ENCODE peak calls at places on chromosomes 3 and 15, in five cellular contexts. C is H9, I is IMR-90, U is neuronal stem cell, H is mesenchymal stem cell. W is an unnamed sample.

GRCh38 chr3:5733995-5734394 is 546.5 kb downstream of the EDEM1 start:
- DNase-seq in C (no peak), I (no peak), U (no peak), H (no peak), W (no peak)

GRCh38 chr15:28903555-28903954 is 17.8 kb downstream of the APBA2 start:
- DNase-seq in C (no peak), I (no peak), U (no peak), H (no peak), W (no peak)

GRCh38 chr15:68586274-68586961 is 7.6 kb downstream of the CORO2B start:
- DNase-seq in C (no peak), I (peak; percentile 93), U (no peak), H (peak; percentile 79), W (peak; percentile 73)

GRCh38 chr15:66065325-66065724 is 188.2 kb downstream of the MEGF11 start:
- DNase-seq in C (no peak), I (no peak), U (no peak), H (no peak), W (no peak)

GRCh38 chr3:25587094-25587493 is 77.6 kb downstream of the TOP2B start:
- DNase-seq in C (no peak), I (no peak), U (no peak), H (peak; percentile 65), W (no peak)

GRCh38 chr3:160956785-160957184 is 148.4 kb downstream of the B3GALNT1 start:
- DNase-seq in C (no peak), I (peak; percentile 7), U (no peak), H (peak; percentile 31), W (peak; percentile 22)

GRCh38 chr3:89851974-89852621 is 744.7 kb downstream of the EPHA3 start:
- DNase-seq in C (peak; percentile 84), I (peak; percentile 14), U (peak; percentile 67), H (peak; percentile 60), W (peak; percentile 90)

GRCh38 chr3:127419140-127419539 is 131.3 kb upstream of the PRR20G start:
- DNase-seq in C (no peak), I (no peak), U (no peak), H (no peak), W (peak; percentile 42)

GRCh38 chr3:194099215-194099614 is 36.7 kb upstream of the HES1 start:
- DNase-seq in C (no peak), I (no peak), U (no peak), H (no peak), W (no peak)

GRCh38 chr15:98599911-98600685 is 48.2 kb upstream of the IGF1R start:
- DNase-seq in C (no peak), I (peak; percentile 71), U (no peak), H (peak; percentile 58), W (peak; percentile 47)

GRCh38 chr3:171456765-171457164 is 3.4 kb downstream of the TNIK start:
- DNase-seq in C (no peak), I (no peak), U (no peak), H (no peak), W (no peak)

GRCh38 chr3:171453175-171453868 is 6.9 kb downstream of the TNIK start:
- DNase-seq in C (peak; percentile 72), I (no peak), U (peak; percentile 61), H (no peak), W (peak; percentile 79)

GRCh38 chr3:171455603-171456550 is 4.3 kb downstream of the TNIK start:
- DNase-seq in C (no peak), I (no peak), U (no peak), H (no peak), W (no peak)

GRCh38 chr3:171454026-171454425 is 6.2 kb downstream of the TNIK start:
- DNase-seq in C (no peak), I (no peak), U (no peak), H (no peak), W (no peak)

GRCh38 chr3:171451915-171452707 is 8.1 kb downstream of the TNIK start:
- DNase-seq in C (no peak), I (no peak), U (no peak), H (no peak), W (no peak)
- H3K23ac ChIP-seq in C (no peak overlapping the region), I (no peak overlapping the region), U (no peak overlapping the region), H (no peak overlapping the region), W (no peak overlapping the region)

GRCh38 chr3:186915808-186916796 is 14.2 kb upstream of the ST6GAL1 start:
- DNase-seq in C (no peak), I (no peak), U (no peak), H (no peak), W (peak; percentile 56)
- H3K23ac ChIP-seq in C (no peak overlapping the region), I (no peak overlapping the region), U (no peak overlapping the region), H (no peak overlapping the region), W (no peak overlapping the region)

GRCh38 chr3:183697123-183697609 is 431 bp upstream of the YEATS2 start:
- DNase-seq in C (no peak), I (no peak), U (no peak), H (no peak), W (no peak)
- H3K23ac ChIP-seq in C (no peak overlapping the region), I (peak overlapping the region; percentile 87), U (no peak overlapping the region), H (no peak overlapping the region), W (no peak overlapping the region)

DNA sequence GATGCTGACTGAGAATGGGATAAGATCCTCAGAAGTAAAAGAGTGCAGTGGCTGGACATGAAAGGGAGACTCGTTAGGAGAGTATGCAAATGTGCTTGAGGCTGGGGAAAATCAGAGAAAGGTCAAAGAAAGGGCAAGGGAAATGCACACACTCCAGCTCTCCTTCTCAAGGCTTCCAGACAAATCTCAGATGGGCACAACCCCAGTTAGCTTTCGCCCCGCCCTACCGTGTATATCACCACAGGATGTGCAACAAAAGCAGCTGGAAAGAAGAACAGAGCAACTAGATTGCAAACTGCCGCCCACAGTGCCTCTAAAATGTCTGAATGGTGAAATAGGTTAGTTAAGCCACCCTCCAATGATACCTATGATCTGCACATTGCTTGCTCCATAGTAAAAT is 63.9 kb downstream of the CERS3 start:
- DNase-seq in C (no peak), I (no peak), U (no peak), H (no peak), W (no peak)
- H3K23ac ChIP-seq in C (no peak overlapping the region), I (no peak overlapping the region), U (no peak overlapping the region), H (no peak overlapping the region), W (no peak overlapping the region)

DNA sequence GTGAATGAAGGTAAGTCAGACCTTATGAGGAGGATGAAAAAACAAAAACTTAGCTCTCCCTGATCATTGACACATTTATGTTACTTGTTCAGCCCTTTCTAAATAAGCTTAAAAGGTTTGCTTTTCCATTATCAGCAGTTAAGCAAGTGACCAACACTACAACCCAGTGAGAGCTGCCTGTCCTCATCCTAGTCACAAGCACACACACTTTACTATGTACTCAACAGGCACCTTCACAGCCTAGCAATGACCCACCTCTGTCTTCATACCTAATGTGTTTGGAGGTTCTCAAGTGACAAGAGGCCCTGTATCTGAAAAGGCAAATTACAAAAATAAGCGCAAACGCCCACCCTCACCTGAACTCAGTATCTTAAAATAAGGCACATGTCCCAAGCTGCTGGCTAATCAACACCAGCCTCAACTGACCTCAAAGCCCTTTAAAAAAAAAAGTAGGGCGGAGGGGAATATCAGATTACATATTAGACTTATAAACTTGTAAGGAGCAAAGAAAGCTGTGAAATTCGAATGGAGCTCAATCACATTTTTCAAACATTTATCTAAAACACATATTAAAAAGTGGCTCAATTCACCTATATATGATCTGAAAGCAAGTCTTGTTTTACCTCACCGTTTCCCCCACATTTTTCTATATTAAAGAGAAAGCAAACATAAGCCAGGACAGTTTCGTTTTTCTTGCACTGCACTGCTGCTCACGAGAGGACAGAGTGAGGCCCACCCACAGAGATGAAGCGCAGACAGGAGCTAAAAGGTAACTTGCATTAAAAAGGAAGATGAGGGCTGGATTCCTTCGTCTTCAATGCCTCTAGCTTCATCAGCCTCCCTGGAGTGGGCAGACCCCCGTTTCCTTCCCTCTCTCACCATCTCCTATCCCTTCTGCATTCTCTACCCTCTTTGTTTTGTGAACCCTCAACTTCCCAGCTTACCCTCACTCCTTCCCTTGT is 19.2 kb downstream of the SUMF1 start:
- DNase-seq in C (peak; percentile 34), I (no peak), U (no peak), H (no peak), W (no peak)
- H3K23ac ChIP-seq in C (no peak overlapping the region), I (no peak overlapping the region), U (no peak overlapping the region), H (no peak overlapping the region), W (no peak overlapping the region)

GRCh38 chr15:63197626-63198025 is 8.2 kb downstream of the RAB8B start:
- DNase-seq in C (no peak), I (no peak), U (no peak), H (no peak), W (no peak)
- H3K23ac ChIP-seq in C (no peak overlapping the region), I (no peak overlapping the region), U (no peak overlapping the region), H (no peak overlapping the region), W (no peak overlapping the region)

GRCh38 chr3:126080970-126081369 is 3.0 kb downstream of the SLC41A3 start:
- DNase-seq in C (no peak), I (no peak), U (no peak), H (no peak), W (no peak)

GRCh38 chr3:126077754-126078153 is 6.2 kb downstream of the SLC41A3 start:
- DNase-seq in C (no peak), I (no peak), U (no peak), H (no peak), W (no peak)

GRCh38 chr3:126081618-126082333 is 2.1 kb downstream of the SLC41A3 start:
- DNase-seq in C (no peak), I (peak; percentile 43), U (no peak), H (peak; percentile 63), W (peak; percentile 18)

GRCh38 chr3:126076140-126076539 is 7.8 kb downstream of the SLC41A3 start:
- DNase-seq in C (no peak), I (no peak), U (no peak), H (no peak), W (no peak)

GRCh38 chr3:126078866-126079265 is 5.1 kb downstream of the SLC41A3 start:
- DNase-seq in C (no peak), I (no peak), U (no peak), H (no peak), W (no peak)
- H3K23ac ChIP-seq in C (no peak overlapping the region), I (no peak overlapping the region), U (no peak overlapping the region), H (no peak overlapping the region), W (no peak overlapping the region)

W was measured in mesendoderm.